ENCODE peak calls at places on chromosomes 11 and 22, in five cellular contexts. H is CD8-positive, alpha-beta memory T cell; D is suprapubic skin; V is cardiac muscle cell; W is small intestine. E is an unnamed sample. For H3K36me3 and H3K9me3, the result is how much of the 10 kb centered on the place peaks cover.

GRCh38 chr11:6586434-6587359 is 16.7 kb downstream of the RRP8 start:
- DNase-seq in H (no peak), D (no peak), V (no peak), W (no peak), E (no peak)

GRCh38 chr11:40306938-40307548 is 1152.4 kb downstream of the LRRC4C start:
- DNase-seq in H (no peak), D (no peak), V (peak), W (peak), E (peak)

GRCh38 chr11:113877673-113878060 is 2.3 kb upstream of the USP28 start:
- DNase-seq in H (no peak), D (no peak), V (no peak), W (no peak), E (no peak)

GRCh38 chr11:28701760-28702449 is 593.7 kb downstream of the METTL15 start:
- DNase-seq in H (no peak), D (no peak), V (no peak), W (peak), E (peak)

GRCh38 chr22:36141481-36141880 is 19.1 kb downstream of the APOL3 start:
- DNase-seq in H (no peak), D (no peak), V (no peak), W (no peak), E (no peak)

GRCh38 chr22:44638966-44639739 is 62.9 kb upstream of the PRR5 start:
- DNase-seq in H (no peak), D (peak), V (no peak), W (no peak), E (no peak)

GRCh38 chr11:70614034-70614681 is 215.8 kb downstream of the CTTN start:
- DNase-seq in H (no peak), D (no peak), V (no peak), W (no peak), E (no peak)

GRCh38 chr11:19980957-19981669 is 179.2 kb downstream of the DBX1 start:
- DNase-seq in H (no peak), D (no peak), V (no peak), W (no peak), E (peak)

GRCh38 chr11:12119502-12119901 is 9.1 kb downstream of the MICAL2 start:
- DNase-seq in H (no peak), D (no peak), V (no peak), W (peak), E (no peak)

GRCh38 chr11:75279273-75279672 is 38.7 kb downstream of the TPBGL start:
- DNase-seq in H (no peak), D (no peak), V (peak), W (no peak), E (no peak)

GRCh38 chr11:44133335-44133946 is 38.0 kb downstream of the EXT2 start:
- DNase-seq in H (no peak), D (no peak), V (peak), W (peak), E (no peak)

GRCh38 chr11:36372101-36372767 is 76.1 kb downstream of the PRR5L start:
- DNase-seq in H (no peak), D (no peak), V (no peak), W (no peak), E (peak)

GRCh38 chr11:129637983-129638776 is 177.5 kb upstream of the TMEM45B start:
- DNase-seq in H (no peak), D (no peak), V (no peak), W (no peak), E (no peak)

GRCh38 chr22:23220485-23221350 is 40.4 kb downstream of the BCR start:
- DNase-seq in H (no peak), D (no peak), V (no peak), W (peak), E (no peak)

GRCh38 chr22:37454857-37455686 is 27.8 kb upstream of the ELFN2 start:
- DNase-seq in H (no peak), D (no peak), V (peak), W (peak), E (peak)

GRCh38 chr11:30128269-30128932 is 102.4 kb upstream of the FSHB start:
- DNase-seq in H (peak), D (no peak), V (peak), W (peak), E (no peak)

GRCh38 chr11:68189888-68190287 is 23.2 kb downstream of the KMT5B start:
- DNase-seq in H (no peak), D (no peak), V (no peak), W (no peak), E (no peak)

GRCh38 chr22:44422742-44423370 is 75.2 kb downstream of the RTL6 start:
- DNase-seq in H (no peak), D (no peak), V (no peak), W (no peak), E (no peak)

GRCh38 chr11:1390603-1391164 is 950 bp downstream of the BRSK2 start:
- DNase-seq in H (peak), D (no peak), V (peak), W (no peak), E (peak)

GRCh38 chr11:47179655-47179991 is 2.9 kb upstream of the ARFGAP2 start:
- DNase-seq in H (peak), D (no peak), V (peak), W (peak), E (peak)

GRCh38 chr11:9923280-9923679 is 259.4 kb downstream of the SWAP70 start:
- DNase-seq in H (no peak), D (no peak), V (no peak), W (no peak), E (no peak)
- H3K36me3 ChIP-seq in H (under half), D (under half), V (under half), W (under half), E (under half)

GRCh38 chr22:47474464-47474863 is 712.0 kb downstream of the TBC1D22A start:
- DNase-seq in H (no peak), D (no peak), V (no peak), W (peak), E (no peak)
- H3K9me3 ChIP-seq in H (under half), D (under half), V (under half), W (under half), E (under half)

GRCh38 chr22:29798801-29799200 is 31.6 kb downstream of the UQCR10 start:
- DNase-seq in H (no peak), D (no peak), V (no peak), W (no peak), E (no peak)
- H3K36me3 ChIP-seq in H (half or more), D (half or more), V (under half), W (under half), E (under half)

DNA sequence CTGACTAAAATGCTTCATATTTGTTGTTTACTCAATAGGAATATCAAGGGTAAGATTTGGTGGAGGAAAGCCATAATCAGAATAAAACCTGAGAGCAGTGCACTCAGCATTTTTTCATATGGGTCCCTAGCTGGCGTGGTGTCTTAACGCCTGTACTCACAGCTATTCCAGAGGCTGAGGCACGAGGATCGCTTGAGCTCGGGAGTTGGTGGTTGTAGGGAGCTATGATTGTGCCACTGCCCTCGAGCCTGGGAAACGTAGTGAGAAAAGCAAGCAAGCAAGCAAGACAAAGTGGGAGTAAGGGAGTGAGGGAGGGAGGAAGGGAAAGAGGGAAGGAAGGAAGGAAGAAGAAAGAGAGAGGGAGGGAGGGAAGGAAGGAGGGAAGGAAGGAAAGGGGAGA is 242.5 kb downstream of the OR4C45 start:
- DNase-seq in H (no peak), D (no peak), V (no peak), W (no peak), E (no peak)
- H3K9me3 ChIP-seq in H (under half), D (under half), V (under half), W (under half), E (under half)

DNA sequence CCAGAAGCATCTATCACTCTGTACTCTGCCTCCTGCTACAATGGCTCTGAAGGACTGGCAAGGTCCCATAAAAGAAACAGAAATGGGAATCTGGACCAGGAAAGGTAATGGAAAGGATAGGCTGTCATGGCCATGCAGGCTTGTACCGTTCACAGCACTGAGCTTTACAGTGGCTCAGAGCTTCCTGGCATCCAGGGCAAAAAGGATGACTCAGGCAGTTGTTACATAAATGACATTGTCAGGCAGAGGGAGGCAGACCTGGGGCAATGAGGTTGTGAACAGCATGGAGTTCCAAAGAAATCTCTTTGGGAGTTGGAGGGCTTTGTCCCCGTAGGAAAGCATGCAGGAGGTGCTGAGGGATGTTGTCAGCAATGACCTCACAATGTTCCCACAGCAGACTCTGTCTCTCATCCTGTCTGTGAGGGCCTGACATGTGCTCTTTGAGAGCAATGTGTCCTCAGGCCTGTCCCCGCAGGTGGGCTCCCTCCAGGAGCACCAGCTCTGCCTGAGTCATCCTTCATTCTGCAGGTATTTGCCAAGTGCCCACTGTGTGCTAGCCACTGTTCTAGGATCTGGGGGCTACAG is 25.9 kb upstream of the PDE2A start:
- DNase-seq in H (no peak), D (no peak), V (no peak), W (no peak), E (peak)
- H3K36me3 ChIP-seq in H (under half), D (half or more), V (under half), W (under half), E (under half)

DNA sequence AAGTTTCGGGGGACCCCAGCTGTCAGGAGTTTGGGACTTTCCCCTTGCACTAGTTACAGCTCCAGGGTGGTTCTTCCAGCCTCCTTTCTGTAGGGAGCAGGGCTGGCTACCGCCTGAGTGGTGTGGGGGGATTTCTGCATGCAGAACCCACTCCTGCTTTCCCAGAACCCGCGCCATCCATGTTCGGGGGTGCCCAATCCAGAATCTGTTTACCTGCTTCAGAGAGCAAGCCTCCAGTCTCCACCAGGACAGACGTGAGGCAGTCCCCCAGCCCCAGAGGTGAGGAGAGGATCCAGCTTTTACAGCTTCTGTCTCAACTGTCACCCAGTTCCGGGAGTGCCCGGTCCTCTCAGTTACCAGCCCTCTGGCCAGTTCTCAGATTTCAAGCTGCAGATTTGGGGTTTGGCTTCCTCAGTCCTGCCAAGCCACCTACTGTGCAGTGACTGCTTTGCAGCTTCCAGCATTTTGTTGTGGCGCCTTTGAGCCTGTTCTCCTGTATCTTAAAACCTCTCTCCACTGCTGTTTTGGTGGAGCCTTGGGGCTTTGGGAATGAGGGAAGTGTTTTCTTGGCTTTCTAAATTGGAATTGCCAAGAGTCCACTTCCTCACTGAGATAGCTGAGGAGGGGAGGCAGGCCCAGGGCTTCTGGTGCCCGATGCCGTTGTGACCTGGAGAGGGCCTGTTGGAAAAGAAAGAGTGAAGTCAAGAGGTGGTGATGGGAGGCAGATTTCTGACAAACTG is 513.2 kb downstream of the TBC1D22A start:
- DNase-seq in H (no peak), D (no peak), V (no peak), W (no peak), E (peak)
- H3K9me3 ChIP-seq in H (under half), D (under half), V (under half), W (under half), E (under half)

GRCh38 chr11:83278351-83278750 is 7.8 kb downstream of the CCDC90B start:
- DNase-seq in H (no peak), D (no peak), V (no peak), W (no peak), E (no peak)
- H3K36me3 ChIP-seq in H (under half), D (under half), V (under half), W (under half), E (under half)

DNA sequence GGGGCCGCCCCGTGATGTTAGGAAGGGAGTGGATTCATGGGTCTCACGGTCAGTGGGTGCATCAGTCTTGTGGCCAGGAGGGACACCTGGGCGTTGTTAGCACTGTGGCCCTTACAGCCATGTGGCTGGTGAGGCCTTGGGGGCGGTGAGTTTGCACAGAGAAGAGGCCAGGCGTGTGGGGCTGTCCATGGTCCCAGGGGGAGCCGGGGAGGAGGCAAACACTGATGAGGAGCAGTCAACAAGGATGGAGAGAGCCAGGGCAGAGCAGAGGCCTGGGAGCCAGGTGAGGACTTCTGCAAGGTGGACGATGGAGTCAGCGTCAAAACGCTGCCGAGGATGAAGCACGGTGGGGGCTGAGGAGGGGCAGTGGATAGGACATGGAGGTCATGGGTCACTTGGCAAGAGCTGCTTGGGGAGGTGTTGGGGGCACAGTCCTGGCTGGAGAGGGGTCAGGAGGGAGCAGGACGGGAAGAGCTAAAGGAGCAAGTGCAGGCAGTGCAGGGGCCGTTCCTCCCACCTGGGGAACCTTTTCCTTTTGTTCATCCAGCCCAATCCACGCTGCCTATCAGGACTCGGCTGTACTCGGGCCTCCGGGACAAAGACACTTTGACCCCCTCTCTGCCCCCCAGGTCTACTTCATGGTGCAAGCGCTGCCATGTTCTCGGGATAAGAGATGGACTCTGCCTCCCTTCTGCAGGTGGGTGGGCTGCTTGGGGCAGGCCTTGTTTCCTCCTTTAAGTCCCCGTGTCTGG is 801.1 kb downstream of the TBC1D22A start:
- DNase-seq in H (no peak), D (peak), V (no peak), W (no peak), E (no peak)
- H3K9me3 ChIP-seq in H (under half), D (under half), V (under half), W (under half), E (under half)

DNA sequence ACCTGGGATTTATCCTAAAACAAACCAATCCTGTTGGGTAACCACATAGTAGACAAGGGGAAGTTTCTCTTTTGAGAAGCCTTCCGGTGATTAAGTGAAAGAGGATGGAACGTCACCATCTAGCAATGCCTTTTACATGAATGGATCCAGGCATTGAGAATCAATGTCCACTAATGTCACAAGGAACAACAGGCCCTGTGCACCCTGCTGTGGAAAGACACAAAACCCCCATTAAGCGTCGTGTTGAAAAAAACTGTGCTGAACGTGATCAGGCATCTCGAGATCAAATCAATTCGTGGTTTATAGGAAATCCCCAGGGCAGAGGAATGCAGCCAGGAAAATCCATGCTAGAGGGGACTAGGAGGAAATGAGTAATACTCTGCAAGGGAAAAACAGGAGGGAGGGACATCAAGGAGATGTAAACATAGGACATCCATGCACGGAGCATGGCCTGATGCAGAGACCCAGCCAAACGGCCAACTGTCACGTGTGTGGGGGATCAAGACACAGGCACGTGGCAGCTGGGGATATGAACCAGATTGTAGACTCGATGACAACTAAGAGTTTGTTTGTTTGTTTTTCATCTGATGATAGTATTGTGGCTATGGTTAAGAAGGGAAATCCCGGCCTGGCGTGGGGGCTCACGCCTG is 38.6 kb upstream of the CARS1 start:
- DNase-seq in H (no peak), D (peak), V (no peak), W (peak), E (peak)
- H3K36me3 ChIP-seq in H (under half), D (half or more), V (under half), W (under half), E (under half)

GRCh38 chr11:2817431-2817830 is 68.1 kb downstream of the CDKN1C start:
- DNase-seq in H (no peak), D (no peak), V (no peak), W (no peak), E (no peak)

GRCh38 chr11:2820976-2821375 is 64.6 kb downstream of the CDKN1C start:
- DNase-seq in H (no peak), D (no peak), V (no peak), W (no peak), E (no peak)

GRCh38 chr11:2818021-2818420 is 67.6 kb downstream of the CDKN1C start:
- DNase-seq in H (no peak), D (no peak), V (no peak), W (no peak), E (no peak)

GRCh38 chr11:2818503-2818902 is 67.1 kb downstream of the CDKN1C start:
- DNase-seq in H (no peak), D (no peak), V (no peak), W (no peak), E (no peak)

DNA sequence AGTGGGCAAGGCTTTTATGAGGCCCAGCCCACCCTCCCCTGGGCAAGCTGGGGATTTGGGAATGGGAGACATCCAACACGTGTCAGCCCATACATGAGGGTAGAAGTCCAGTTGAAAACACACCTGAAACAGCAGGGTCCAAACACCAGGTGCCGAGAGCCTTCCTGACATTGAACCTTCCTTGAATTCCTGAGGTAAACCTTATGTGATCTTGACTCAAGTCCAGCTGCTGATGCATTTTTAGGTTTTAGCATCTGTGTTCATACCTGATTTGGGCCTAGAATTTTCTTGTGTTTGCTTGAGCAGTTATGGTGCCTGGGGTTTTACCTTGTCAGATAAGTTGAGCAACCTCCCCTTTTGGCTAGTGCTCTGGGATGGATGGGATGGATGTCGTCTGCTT is 66.3 kb downstream of the CDKN1C start:
- DNase-seq in H (no peak), D (no peak), V (no peak), W (no peak), E (no peak)
- H3K9me3 ChIP-seq in H (under half), D (under half), V (under half), W (under half), E (under half)